ENCODE peak calls at places on chromosome 13, in four cellular contexts. G is stimulated activated CD4-positive, alpha-beta T cell treated with anti-CD3 and anti-CD28 coated beads, Interleukin-4, amount 100 ng/mL, for 48 hours; N is adrenal gland; Z is SW 1271. Q is an unnamed sample.

GRCh38 chr13:36706755-36707154 is 32.9 kb downstream of the SERTM1 start:
- DNase-seq in G (no peak), N (no peak), Z (no peak), Q (no peak)

GRCh38 chr13:26498524-26499208 is 58.8 kb upstream of the WASF3 start:
- DNase-seq in G (no peak), N (no peak), Z (no peak), Q (no peak)

GRCh38 chr13:51769455-51770127 is 34.4 kb downstream of the DHRS12 start:
- DNase-seq in G (no peak), N (no peak), Z (no peak), Q (no peak)

GRCh38 chr13:33509642-33510229 is 224.2 kb upstream of the STARD13 start:
- DNase-seq in G (no peak), N (peak; percentile 60), Z (no peak), Q (no peak)

GRCh38 chr13:100542546-100543156 is 45.9 kb downstream of the GGACT start:
- DNase-seq in G (no peak), N (no peak), Z (peak; percentile 56), Q (no peak)

GRCh38 chr13:79287994-79288795 is 117.9 kb downstream of the RBM26 start:
- DNase-seq in G (no peak), N (no peak), Z (no peak), Q (no peak)

GRCh38 chr13:71454509-71454908 is 412.5 kb downstream of the DACH1 start:
- DNase-seq in G (no peak), N (no peak), Z (no peak), Q (no peak)

GRCh38 chr13:102597029-102598015 is 536 bp downstream of the TPP2 start:
- DNase-seq in G (peak; percentile 6), N (peak; percentile 41), Z (no peak), Q (peak; percentile 17)

GRCh38 chr13:99969934-99970760 is 1.4 kb downstream of the ZIC5 start:
- DNase-seq in G (no peak), N (no peak), Z (peak; percentile 74), Q (no peak)

GRCh38 chr13:74450976-74451375 is 316.8 kb upstream of the KLF12 start:
- DNase-seq in G (no peak), N (no peak), Z (no peak), Q (no peak)

GRCh38 chr13:24076124-24076523 is 84.4 kb upstream of the SPATA13 start:
- DNase-seq in G (no peak), N (no peak), Z (no peak), Q (no peak)

GRCh38 chr13:60152904-60153303 is 10.8 kb downstream of the DIAPH3 start:
- DNase-seq in G (no peak), N (no peak), Z (no peak), Q (no peak)

GRCh38 chr13:107138987-107139386 is 571.0 kb upstream of the ARGLU1 start:
- DNase-seq in G (no peak), N (no peak), Z (no peak), Q (no peak)

GRCh38 chr13:21033866-21034601 is 27.4 kb downstream of the LATS2 start:
- DNase-seq in G (no peak), N (peak; percentile 50), Z (peak; percentile 42), Q (no peak)

GRCh38 chr13:50521750-50522149 is 321.7 kb downstream of the DLEU7 start:
- DNase-seq in G (no peak), N (no peak), Z (no peak), Q (no peak)

GRCh38 chr13:41352935-41353801 is 42.1 kb downstream of the NAA16 start:
- DNase-seq in G (no peak), N (peak; percentile 42), Z (peak; percentile 82), Q (peak; percentile 30)

GRCh38 chr13:48909088-48909389 is 66.7 kb upstream of the FNDC3A start:
- DNase-seq in G (no peak), N (no peak), Z (no peak), Q (no peak)

GRCh38 chr13:71968025-71968424 is 101.0 kb upstream of the DACH1 start:
- DNase-seq in G (no peak), N (no peak), Z (peak; percentile 12), Q (no peak)